ENCODE peak calls at places on chromosomes 11 and 22, in ten cellular contexts. Z is left ventricle myocardium inferior; W is hepatocyte; S is esophagus squamous epithelium; J is CD8-positive, alpha-beta T cell; K is left lung; I is cardiac muscle cell; F is PC-3; D is heart right ventricle; X is SJSA1. A is an unnamed sample.

GRCh38 chr11:83785942-83786341 is 499.8 kb upstream of the CCDC90B start:
- DNase-seq in Z (no peak), W (no peak), S (no peak), J (no peak), K (no peak), I (no peak), F (no peak), D (no peak), X (no peak), A (no peak)

GRCh38 chr22:20040801-20041200 is 19.9 kb downstream of the TANGO2 start:
- DNase-seq in Z (no peak), W (no peak), S (no peak), J (no peak), K (no peak), I (no peak), F (no peak), D (no peak), X (no peak), A (no peak)

GRCh38 chr11:119380816-119381185 is 689 bp downstream of the USP2 start:
- DNase-seq in Z (no peak), W (no peak), S (no peak), J (peak; percentile 49), K (no peak), I (no peak), F (no peak), D (no peak), X (no peak), A (peak; percentile 68)

GRCh38 chr22:30884211-30885000 is 84.2 kb downstream of the MORC2 start:
- DNase-seq in Z (no peak), W (no peak), S (no peak), J (no peak), K (peak; percentile 47), I (no peak), F (no peak), D (no peak), X (no peak), A (no peak)

GRCh38 chr22:45090364-45090960 is 73.3 kb upstream of the NUP50 start:
- DNase-seq in Z (no peak), W (peak; percentile 77), S (no peak), J (no peak), K (no peak), I (peak; percentile 44), F (peak; percentile 60), D (no peak), X (peak; percentile 71), A (peak; percentile 69)

GRCh38 chr11:36306888-36307287 is 10.8 kb downstream of the PRR5L start:
- DNase-seq in Z (no peak), W (peak; percentile 68), S (no peak), J (no peak), K (no peak), I (peak; percentile 74), F (peak; percentile 57), D (no peak), X (peak; percentile 55), A (peak; percentile 26)

GRCh38 chr11:130780437-130780836 is 135.8 kb downstream of the SNX19 start:
- DNase-seq in Z (no peak), W (no peak), S (no peak), J (no peak), K (no peak), I (no peak), F (no peak), D (no peak), X (no peak), A (no peak)

GRCh38 chr11:79101736-79102135 is 339.1 kb downstream of the TENM4 start:
- DNase-seq in Z (no peak), W (no peak), S (no peak), J (no peak), K (no peak), I (no peak), F (no peak), D (no peak), X (no peak), A (no peak)

GRCh38 chr22:48856308-48856615 is 971.4 kb downstream of the BRD1 start:
- DNase-seq in Z (no peak), W (no peak), S (no peak), J (no peak), K (no peak), I (no peak), F (no peak), D (no peak), X (no peak), A (peak; percentile 17)

GRCh38 chr11:62543680-62544444 is 2.7 kb downstream of the AHNAK start:
- DNase-seq in Z (no peak), W (no peak), S (no peak), J (no peak), K (no peak), I (no peak), F (peak; percentile 29), D (no peak), X (no peak), A (peak; percentile 62)

GRCh38 chr11:62545437-62546243 is 966 bp downstream of the AHNAK start:
- DNase-seq in Z (peak; percentile 95), W (peak; percentile 94), S (no peak), J (peak; percentile 59), K (peak; percentile 96), I (peak; percentile 97), F (peak; percentile 99), D (peak; percentile 97), X (peak; percentile 98), A (peak; percentile 95)

GRCh38 chr11:62546244-62546936 is at the start of gene AHNAK:
- DNase-seq in Z (peak; percentile 91), W (peak; percentile 92), S (no peak), J (peak; percentile 81), K (peak; percentile 94), I (peak; percentile 73), F (peak; percentile 75), D (peak; percentile 91), X (no peak), A (peak; percentile 93)

GRCh38 chr11:62542750-62543567 is 3.6 kb downstream of the AHNAK start:
- DNase-seq in Z (peak; percentile 87), W (peak; percentile 85), S (no peak), J (peak; percentile 84), K (peak; percentile 95), I (peak; percentile 82), F (peak; percentile 92), D (peak; percentile 88), X (peak; percentile 95), A (peak; percentile 95)

DNA sequence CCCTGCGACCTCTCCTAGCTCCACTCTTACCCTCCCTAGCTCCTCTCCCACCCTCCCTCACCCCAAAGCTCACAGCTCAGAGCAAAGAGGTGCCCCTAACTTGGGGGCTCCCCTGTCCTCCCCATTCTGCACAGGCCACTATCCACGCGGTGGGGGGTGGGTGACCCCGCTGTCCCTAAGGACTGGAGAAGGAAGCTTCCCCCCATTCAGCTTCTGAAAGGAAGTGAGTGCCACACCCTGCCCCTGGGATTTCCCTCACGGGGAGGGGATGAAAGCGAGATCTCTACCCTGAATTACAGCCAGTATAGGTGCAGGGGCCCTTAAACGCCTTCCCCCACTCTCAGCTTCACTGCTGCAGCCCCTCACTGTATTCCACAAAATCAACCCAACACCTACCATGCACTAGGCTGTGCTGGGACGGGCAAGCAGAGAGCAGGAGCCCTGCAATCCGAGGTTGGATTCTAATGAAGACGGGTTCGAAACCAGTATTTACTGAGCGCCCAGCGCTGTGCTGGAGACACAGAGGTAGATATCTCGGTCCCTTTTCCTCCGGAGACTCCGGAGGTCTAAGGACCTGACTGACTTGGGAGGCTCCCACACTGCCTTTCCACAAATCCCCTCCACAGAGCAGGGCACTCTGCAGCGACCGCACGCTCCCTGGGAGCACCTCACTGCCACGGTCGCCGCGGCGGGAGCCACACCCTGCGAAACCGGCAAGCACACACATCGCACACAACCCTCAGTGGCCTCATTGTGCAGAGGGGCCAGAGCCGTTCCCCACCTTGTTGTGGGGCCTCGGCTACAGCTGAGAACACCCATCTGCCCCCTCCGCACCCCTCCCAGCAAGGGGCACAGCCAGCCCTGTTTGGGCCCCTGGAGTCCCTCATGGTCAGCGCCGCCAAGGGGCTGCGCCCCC is 1.8 kb downstream of the AHNAK start:
- DNase-seq in Z (peak; percentile 53), W (peak; percentile 55), S (no peak), J (peak; percentile 62), K (no peak), I (peak; percentile 28), F (peak; percentile 50), D (peak; percentile 48), X (peak; percentile 60), A (peak; percentile 66)
- H3K4me3 ChIP-seq in Z (peak overlapping the region; percentile 100), W (peak overlapping the region; percentile 96), S (peak overlapping the region; percentile 100), J (peak overlapping the region; percentile 92), K (peak overlapping the region; percentile 95), I (peak overlapping the region; percentile 57), F (peak overlapping the region; percentile 96), D (peak overlapping the region; percentile 99), X (peak overlapping the region; percentile 92), A (peak overlapping the region; percentile 79)

GRCh38 chr22:39263626-39264025 is 18.8 kb upstream of the PDGFB start:
- DNase-seq in Z (no peak), W (no peak), S (no peak), J (no peak), K (no peak), I (no peak), F (no peak), D (no peak), X (no peak), A (no peak)
- H3K36me3 ChIP-seq in Z (no peaks in the 10 kb centered on the region), W (no peaks in the 10 kb centered on the region), S (no peaks in the 10 kb centered on the region), J (no peaks in the 10 kb centered on the region), K (no peaks in the 10 kb centered on the region), I (no peaks in the 10 kb centered on the region), F (no peaks in the 10 kb centered on the region), D (no peaks in the 10 kb centered on the region), X (no peaks in the 10 kb centered on the region), A (no peaks in the 10 kb centered on the region)

GRCh38 chr22:39839917-39840510 is 53.5 kb downstream of the ENTHD1 start:
- DNase-seq in Z (no peak), W (no peak), S (no peak), J (no peak), K (no peak), I (no peak), F (no peak), D (no peak), X (no peak), A (no peak)
- H3K27me3 ChIP-seq in Z (peaks cover 51% of the 10 kb centered on the region), W (peaks cover 12% of the 10 kb centered on the region), S (peaks cover 36% of the 10 kb centered on the region), J (no peaks in the 10 kb centered on the region), K (peaks cover 20% of the 10 kb centered on the region), I (peaks cover 5% of the 10 kb centered on the region), F (peaks cover 45% of the 10 kb centered on the region), D (peaks cover 31% of the 10 kb centered on the region), X (peaks cover 19% of the 10 kb centered on the region), A (no peaks in the 10 kb centered on the region)

GRCh38 chr11:93013646-93014045 is 44.2 kb downstream of the MTNR1B start:
- DNase-seq in Z (no peak), W (no peak), S (no peak), J (no peak), K (no peak), I (no peak), F (no peak), D (no peak), X (no peak), A (no peak)

GRCh38 chr11:93020248-93021088 is 51.0 kb downstream of the MTNR1B start:
- DNase-seq in Z (no peak), W (no peak), S (no peak), J (no peak), K (no peak), I (peak; percentile 81), F (peak; percentile 60), D (no peak), X (peak; percentile 36), A (no peak)

GRCh38 chr11:93017821-93018690 is 48.6 kb downstream of the MTNR1B start:
- DNase-seq in Z (no peak), W (no peak), S (no peak), J (no peak), K (no peak), I (peak; percentile 65), F (no peak), D (no peak), X (no peak), A (no peak)

DNA sequence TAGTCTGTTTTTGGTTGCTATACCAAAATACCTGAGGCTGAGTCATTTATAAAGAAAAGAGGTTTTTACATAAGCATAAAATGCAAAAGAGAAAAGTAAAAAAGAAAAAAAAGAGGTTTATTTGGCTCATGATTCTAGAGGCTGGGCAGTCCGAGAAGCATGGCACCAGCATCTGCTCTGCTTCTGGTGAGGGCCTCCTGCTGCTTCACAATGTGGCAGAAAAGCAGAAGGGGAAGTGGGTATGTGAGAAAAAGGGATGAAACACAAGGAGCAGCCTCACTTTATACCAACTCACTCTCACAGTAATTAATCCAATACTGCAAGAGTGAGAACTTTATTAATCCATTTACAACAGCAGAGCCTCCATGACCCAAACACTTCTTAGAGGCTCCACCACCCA is 47.1 kb downstream of the MTNR1B start:
- DNase-seq in Z (no peak), W (no peak), S (no peak), J (no peak), K (no peak), I (no peak), F (no peak), D (no peak), X (no peak), A (no peak)
- H3K4me3 ChIP-seq in Z (no peak overlapping the region), W (no peak overlapping the region), S (no peak overlapping the region), J (no peak overlapping the region), K (no peak overlapping the region), I (no peak overlapping the region), F (no peak overlapping the region), D (no peak overlapping the region), X (no peak overlapping the region), A (no peak overlapping the region)

A was measured in H7.